ENCODE peak calls at places on chromosomes 16 and 17, in nine cellular contexts. R is kidney, T is MM.1S, H is prostate gland, V is pancreas, W is heart right ventricle, O is IMR-90, J is upper lobe of right lung, A is GM23248. N is an unnamed sample. For H3K4me1 and H3K9me3, the result is how much of the 10 kb centered on the place peaks cover.

GRCh38 chr16:23059433-23059832 is 89.8 kb downstream of the USP31 start:
- DNase-seq in J (no peak), V (no peak), R (no peak), A (no peak), W (no peak), H (no peak), T (no peak), O (no peak), N (no peak)

GRCh38 chr16:24146523-24146922 is 109.6 kb upstream of the CACNG3 start:
- DNase-seq in T (no peak), O (no peak), A (no peak), R (no peak), V (no peak), W (peak), J (no peak), H (no peak), N (no peak)

GRCh38 chr16:4288148-4288921 is 15.5 kb upstream of the TFAP4 start:
- DNase-seq in H (peak), T (peak), V (peak), J (peak), R (peak), A (peak), W (peak), O (peak), N (peak)

GRCh38 chr16:30747331-30747730 is 894 bp upstream of the PHKG2 start:
- DNase-seq in V (no peak), W (no peak), A (peak), H (no peak), R (no peak), O (peak), J (no peak), T (peak), N (no peak)

GRCh38 chr16:25151996-25152395 is 40.5 kb downstream of the LCMT1 start:
- DNase-seq in J (no peak), W (no peak), V (no peak), A (peak), R (no peak), H (no peak), T (no peak), O (peak), N (no peak)

GRCh38 chr17:18368948-18369347 is 5.6 kb upstream of the SHMT1 start:
- DNase-seq in A (no peak), O (no peak), W (no peak), J (no peak), T (no peak), V (no peak), R (no peak), H (no peak), N (no peak)

GRCh38 chr16:6558133-6558532 is 774.5 kb upstream of the RBFOX1 start:
- DNase-seq in H (no peak), J (no peak), W (no peak), R (no peak), T (no peak), O (no peak), A (no peak), V (no peak), N (no peak)

GRCh38 chr16:5350118-5350517 is 252.5 kb upstream of the EEF2KMT start:
- DNase-seq in H (no peak), T (no peak), R (no peak), O (no peak), W (no peak), V (no peak), J (no peak), A (no peak), N (no peak)

GRCh38 chr16:74759564-74759963 is 15.1 kb downstream of the FA2H start:
- DNase-seq in V (peak), R (no peak), O (no peak), H (no peak), A (no peak), T (no peak), W (no peak), J (no peak), N (no peak)

GRCh38 chr17:29941334-29941733 is at the start of gene EFCAB5:
- DNase-seq in T (no peak), W (no peak), J (no peak), R (no peak), O (no peak), A (no peak), H (no peak), V (no peak), N (no peak)

GRCh38 chr17:37743612-37743874 is 1.3 kb downstream of the HNF1B start:
- DNase-seq in O (no peak), A (no peak), R (peak), T (no peak), V (no peak), J (peak), W (no peak), H (no peak), N (no peak)

GRCh38 chr16:82630219-82630618 is 3.5 kb downstream of the CDH13 start:
- DNase-seq in W (no peak), A (peak), V (no peak), R (no peak), H (no peak), J (no peak), T (no peak), O (peak), N (no peak)

GRCh38 chr17:9087921-9088320 is 66.6 kb downstream of the NTN1 start:
- DNase-seq in V (no peak), W (no peak), J (no peak), H (no peak), T (no peak), A (no peak), R (no peak), O (no peak), N (no peak)

GRCh38 chr17:29246638-29247037 is at the start of gene CRYBA1:
- DNase-seq in T (no peak), O (no peak), R (no peak), V (no peak), H (no peak), A (no peak), W (no peak), J (no peak), N (no peak)

DNA sequence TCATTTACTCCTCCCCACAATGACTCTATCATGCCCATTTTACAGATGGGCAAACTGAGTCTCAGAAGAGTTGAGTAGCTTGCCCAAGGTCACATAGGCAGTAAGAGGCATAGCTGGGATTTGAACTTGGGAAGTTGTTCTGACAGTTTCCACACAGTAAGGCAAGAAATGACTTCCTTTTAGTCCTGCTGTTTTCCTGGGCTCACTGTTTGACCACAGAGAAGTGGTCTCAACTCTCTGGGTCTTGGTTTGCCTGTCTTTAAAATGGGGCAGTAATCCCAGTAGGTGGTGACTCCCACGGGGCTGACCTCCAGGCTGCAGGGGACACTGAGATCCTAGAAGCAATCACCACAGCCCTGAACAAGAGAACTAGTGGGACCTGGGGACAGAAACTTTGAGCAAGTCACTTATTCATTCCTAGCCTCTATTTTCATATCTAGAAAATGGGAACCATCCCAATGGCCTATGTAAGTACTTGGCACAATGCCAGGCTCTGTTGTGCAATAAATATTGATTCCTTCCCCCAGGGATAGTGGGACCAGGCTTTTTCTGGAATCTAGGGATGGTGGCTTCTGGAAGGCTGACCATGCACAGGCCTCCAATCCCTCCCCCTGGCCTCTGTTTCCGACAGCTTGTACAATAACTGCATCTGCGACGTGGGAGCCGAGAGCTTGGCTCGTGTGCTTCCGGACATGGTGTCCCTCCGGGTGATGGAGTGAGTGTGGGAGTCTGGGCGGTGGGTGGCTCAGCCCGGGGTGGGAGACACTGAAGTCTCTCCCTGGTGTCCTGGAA is 20.5 kb downstream of the DEXI start:
- DNase-seq in T (no peak), V (no peak), A (peak), R (no peak), H (no peak), O (no peak), W (no peak), J (no peak), N (no peak)
- H3K27ac ChIP-seq in T (no peak), V (no peak), A (peak), R (peak), H (no peak), O (no peak), W (peak), J (peak), N (no peak)

DNA sequence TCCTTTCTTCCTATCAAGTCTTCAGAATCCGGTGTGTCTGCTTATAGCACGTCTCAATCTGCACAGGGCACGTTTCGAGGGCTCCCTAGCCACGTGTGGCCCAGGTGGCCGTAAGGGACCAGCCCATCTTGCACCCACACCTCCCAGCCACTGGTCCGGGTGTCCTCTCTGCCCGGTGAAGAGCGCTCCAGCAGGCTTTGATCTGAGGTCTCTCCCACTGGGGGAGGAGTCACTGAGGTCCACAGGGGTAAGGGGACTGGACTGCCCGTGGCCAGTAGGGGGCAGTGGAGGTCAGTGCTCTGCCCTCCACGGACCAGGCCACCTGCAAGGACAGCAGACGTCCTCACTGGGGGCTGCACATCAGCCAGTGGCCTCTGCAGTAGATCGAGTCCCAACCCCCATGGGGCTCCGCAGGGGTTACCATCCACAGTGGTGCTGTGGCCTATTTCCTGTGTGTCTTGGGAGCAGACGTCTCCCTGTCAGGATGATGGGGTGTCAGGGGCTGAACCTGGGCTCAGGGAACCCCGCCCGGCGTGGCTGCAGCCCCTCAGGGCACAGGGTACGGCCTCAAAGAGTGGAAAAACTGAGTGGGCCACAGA is 204.1 kb upstream of the CIBAR2 start:
- DNase-seq in T (peak), O (peak), A (peak), J (peak), R (no peak), V (peak), W (peak), H (peak), N (no peak)
- H3K4me1 ChIP-seq in T (under half), O (under half), A (under half), J (under half), R (under half), V (under half), W (under half), H (under half), N (under half)

DNA sequence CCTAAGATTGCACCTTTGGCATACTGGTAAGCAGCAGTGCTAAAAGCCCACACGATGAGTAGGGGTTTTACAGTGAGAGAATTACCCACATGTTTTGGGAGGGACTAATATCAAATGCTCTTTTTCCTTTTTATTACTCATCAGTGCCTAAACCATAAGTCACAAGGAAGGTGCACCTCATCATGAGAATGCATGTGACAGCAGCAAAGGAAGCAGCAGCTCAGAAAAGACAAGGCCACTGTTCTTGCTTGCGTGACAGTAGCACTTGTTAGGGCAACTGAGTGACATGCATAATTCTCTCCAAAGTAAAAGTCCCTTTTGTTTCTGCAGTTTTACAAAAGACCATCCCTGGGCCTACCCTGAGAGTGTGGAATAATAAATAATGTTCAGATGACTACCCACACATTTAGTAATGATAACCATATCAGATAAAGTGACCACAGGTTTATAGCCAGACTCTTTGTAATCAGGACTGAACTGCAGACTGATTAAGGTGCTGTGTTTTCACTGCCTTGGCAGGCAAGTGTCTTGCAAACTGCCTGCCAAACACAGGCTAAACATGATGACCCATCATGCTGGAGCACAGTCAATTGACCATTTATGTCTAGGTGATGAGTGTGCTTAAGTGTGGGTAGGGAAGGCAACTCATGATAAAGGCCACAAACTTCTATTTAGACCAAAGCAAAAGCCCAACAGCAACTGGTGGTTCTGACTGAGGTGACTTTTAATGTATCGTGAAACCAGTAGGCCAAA is 1751.4 kb downstream of the TP53TG3F start:
- DNase-seq in A (no peak), H (no peak), J (no peak), T (no peak), W (no peak), R (no peak), O (no peak), V (no peak), N (no peak)
- H3K9me3 ChIP-seq in A (under half), H (under half), J (under half), T (under half), W (under half), R (under half), O (under half), V (under half), N (under half)

GRCh38 chr16:68762996-68763756 is 26.1 kb downstream of the CDH1 start:
- DNase-seq in A (peak), H (peak), T (no peak), V (no peak), O (no peak), R (no peak), W (no peak), J (no peak), N (no peak)
- H3K27ac ChIP-seq in A (no peak), H (peak), T (no peak), V (no peak), O (no peak), R (no peak), W (no peak), J (no peak), N (no peak)

DNA sequence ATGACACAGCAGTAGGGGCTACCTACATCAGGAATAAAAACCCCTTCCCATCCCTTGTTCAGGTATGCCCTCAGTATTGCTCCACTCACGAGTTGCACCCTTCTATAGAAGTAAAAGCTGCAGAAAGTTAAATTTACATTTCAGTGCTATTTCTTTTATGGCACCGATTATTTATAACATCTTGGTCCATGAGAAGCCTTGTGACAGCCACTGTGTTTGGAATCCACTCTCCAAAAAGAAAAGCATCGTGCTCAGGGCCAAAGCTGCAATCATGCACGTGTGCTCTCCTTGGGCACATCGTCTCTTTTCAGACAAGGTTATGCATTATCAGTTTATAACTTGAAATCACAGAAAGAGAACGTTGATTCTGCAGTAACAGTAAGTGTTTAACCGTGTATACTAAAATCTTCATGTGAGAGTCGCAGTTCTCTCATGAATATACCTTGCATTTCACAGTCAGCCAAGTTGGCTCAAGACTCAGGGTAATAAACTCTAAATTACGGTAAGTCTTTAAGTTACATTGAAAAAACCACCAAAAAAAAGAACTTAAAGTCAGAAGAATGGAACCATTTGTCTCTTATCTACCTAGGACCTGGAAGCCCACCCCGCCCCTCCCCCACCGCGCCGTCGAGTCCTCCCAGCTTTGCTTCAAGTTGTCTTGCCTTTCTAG is 189.6 kb downstream of the CPPED1 start:
- DNase-seq in A (no peak), R (no peak), T (no peak), H (no peak), O (no peak), W (no peak), V (no peak), J (no peak), N (no peak)
- H3K4me1 ChIP-seq in A (under half), R (under half), T (under half), H (under half), O (under half), W (under half), V (under half), J (under half), N (under half)

GRCh38 chr16:35690413-35690812 is 2231.0 kb downstream of the TP53TG3F start:
- DNase-seq in W (no peak), T (no peak), A (no peak), R (no peak), J (no peak), H (no peak), V (no peak), O (no peak), N (no peak)
- H3K9me3 ChIP-seq in W (under half), T (under half), A (under half), R (under half), J (under half), H (under half), V (under half), O (under half), N (under half)

GRCh38 chr16:17509194-17509593 is 38.4 kb upstream of the XYLT1 start:
- DNase-seq in V (no peak), A (no peak), J (no peak), W (no peak), O (no peak), T (no peak), H (no peak), R (no peak), N (no peak)

GRCh38 chr16:17511340-17511739 is 40.6 kb upstream of the XYLT1 start:
- DNase-seq in R (no peak), W (no peak), A (peak), V (no peak), H (no peak), J (no peak), T (no peak), O (peak), N (no peak)

GRCh38 chr16:17515421-17516210 is 44.9 kb upstream of the XYLT1 start:
- DNase-seq in J (no peak), O (peak), R (no peak), W (no peak), A (peak), T (no peak), H (no peak), V (no peak), N (no peak)

GRCh38 chr16:17510532-17510931 is 39.8 kb upstream of the XYLT1 start:
- DNase-seq in R (no peak), O (peak), J (no peak), T (no peak), W (no peak), A (peak), V (no peak), H (no peak), N (no peak)

DNA sequence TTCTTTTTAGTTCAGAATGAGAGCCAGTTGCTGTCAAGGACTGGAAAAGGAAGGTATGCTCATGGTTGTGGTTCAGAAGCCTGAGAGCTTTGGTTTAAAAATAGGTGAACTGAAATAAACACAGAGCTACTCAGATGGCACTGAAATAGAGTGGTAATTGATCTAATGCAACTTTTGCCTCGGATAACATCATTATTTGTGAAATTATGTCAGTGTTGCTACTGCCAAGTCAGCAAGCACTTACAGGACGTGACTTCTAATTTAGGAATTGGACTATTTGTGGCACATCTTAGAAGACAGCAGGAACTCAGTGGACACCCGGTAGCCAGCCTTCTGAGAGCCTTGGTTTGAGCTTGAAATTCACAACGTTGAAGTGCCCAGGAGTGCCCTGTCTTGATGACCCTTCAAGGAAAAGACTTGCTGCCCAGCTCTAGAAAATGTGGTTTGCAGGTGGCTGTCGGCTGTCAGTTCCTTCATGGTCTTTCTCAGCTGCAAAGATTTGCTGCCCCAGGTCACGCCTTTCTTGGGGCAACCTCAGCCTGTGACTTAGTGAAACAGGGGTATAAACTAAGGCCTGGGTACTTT is 42.0 kb upstream of the XYLT1 start:
- DNase-seq in T (peak), W (no peak), J (no peak), H (no peak), O (peak), R (no peak), A (peak), V (no peak), N (no peak)
- H3K27ac ChIP-seq in T (peak), W (no peak), J (no peak), H (no peak), O (no peak), R (no peak), A (peak), V (no peak), N (no peak)

GRCh38 chr17:7561028-7561575 is 617 bp upstream of the SENP3 start:
- DNase-seq in W (peak), J (peak), A (peak), V (peak), R (peak), H (peak), O (peak), T (peak), N (peak)
- H3K4me1 ChIP-seq in W (half or more), J (half or more), A (under half), V (under half), R (under half), H (half or more), O (under half), T (under half), N (under half)